ENCODE peak calls at places on chromosomes 12 and 14, in six cellular contexts. Y is H1, S is HCT116, W is GM12878, L is K562, A is SK-N-SH. D is an unnamed sample.

GRCh38 chr12:128817115-128818015 is 6.4 kb downstream of the SLC15A4 start:
- DNase-seq in A (peak), L (peak), Y (no peak), W (peak), S (no peak), D (no peak)

GRCh38 chr12:125533434-125534029 is 468.3 kb downstream of the AACS start:
- DNase-seq in S (no peak), L (peak), A (peak), Y (peak), W (no peak), D (peak)

GRCh38 chr12:31004666-31005065 is 69.0 kb upstream of the DDX11 start:
- DNase-seq in L (no peak), A (no peak), W (no peak), S (no peak), Y (no peak), D (no peak)

GRCh38 chr12:53071591-53072551 is 7.3 kb downstream of the SPRYD3 start:
- DNase-seq in L (peak), Y (no peak), W (no peak), A (peak), S (no peak), D (no peak)

GRCh38 chr12:752673-753400 is 458 bp downstream of the WNK1 start:
- DNase-seq in A (peak), Y (no peak), S (no peak), L (peak), W (no peak), D (peak)

GRCh38 chr14:102932484-102933248 is 10.2 kb downstream of the AMN start:
- DNase-seq in A (no peak), W (no peak), Y (no peak), S (no peak), L (no peak), D (no peak)

GRCh38 chr12:98379106-98379505 is 136.3 kb upstream of the TMPO start:
- DNase-seq in W (no peak), A (no peak), S (no peak), L (no peak), Y (no peak), D (no peak)

GRCh38 chr14:33342299-33342974 is 403.8 kb downstream of the NPAS3 start:
- DNase-seq in W (no peak), L (no peak), Y (no peak), S (no peak), A (no peak), D (no peak)

GRCh38 chr12:7439579-7440505 is 4.1 kb downstream of the CD163L1 start:
- DNase-seq in Y (peak), A (peak), S (no peak), W (no peak), L (peak), D (no peak)

DNA sequence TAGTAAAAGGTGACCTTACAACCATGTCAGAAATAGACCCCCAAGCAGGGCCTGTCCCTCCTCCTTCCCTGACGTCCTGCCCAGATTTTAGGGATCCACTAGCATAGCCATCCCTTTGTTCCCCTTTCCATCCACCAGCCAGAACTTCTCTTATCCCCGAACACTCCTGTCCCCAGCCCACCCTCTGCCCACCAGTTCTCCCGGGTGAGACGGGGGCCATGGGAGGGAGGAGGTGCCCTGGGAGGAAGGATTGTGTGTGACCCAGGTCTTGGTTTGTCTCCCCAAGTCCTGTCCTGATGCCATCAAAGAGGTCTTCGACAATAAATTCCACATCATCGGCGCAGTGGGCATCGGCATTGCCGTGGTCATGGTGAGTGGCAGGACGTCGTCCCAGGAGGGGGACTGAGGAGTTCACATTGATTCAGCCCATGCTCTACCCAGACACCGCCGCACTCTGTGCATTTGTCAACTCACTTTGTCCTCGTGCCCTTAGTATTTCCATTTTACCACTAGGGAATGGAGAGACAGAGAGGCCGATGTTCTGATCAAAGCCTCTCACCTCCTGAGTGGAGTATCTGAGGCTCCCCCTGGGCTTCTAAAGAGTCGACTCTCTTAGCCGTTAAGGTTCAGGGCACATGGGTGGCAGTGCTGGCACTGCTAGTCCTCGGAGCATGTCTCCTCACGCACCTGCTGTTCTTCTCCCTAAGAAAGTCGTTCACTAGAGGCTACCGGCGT is 35.9 kb downstream of the CD9 start:
- DNase-seq in S (no peak), W (no peak), L (no peak), A (no peak), Y (no peak), D (no peak)
- TF ChIP-seq JUND in S (no peak), W (no peak), L (no peak), A (no peak), Y (no peak), D (no peak)

DNA sequence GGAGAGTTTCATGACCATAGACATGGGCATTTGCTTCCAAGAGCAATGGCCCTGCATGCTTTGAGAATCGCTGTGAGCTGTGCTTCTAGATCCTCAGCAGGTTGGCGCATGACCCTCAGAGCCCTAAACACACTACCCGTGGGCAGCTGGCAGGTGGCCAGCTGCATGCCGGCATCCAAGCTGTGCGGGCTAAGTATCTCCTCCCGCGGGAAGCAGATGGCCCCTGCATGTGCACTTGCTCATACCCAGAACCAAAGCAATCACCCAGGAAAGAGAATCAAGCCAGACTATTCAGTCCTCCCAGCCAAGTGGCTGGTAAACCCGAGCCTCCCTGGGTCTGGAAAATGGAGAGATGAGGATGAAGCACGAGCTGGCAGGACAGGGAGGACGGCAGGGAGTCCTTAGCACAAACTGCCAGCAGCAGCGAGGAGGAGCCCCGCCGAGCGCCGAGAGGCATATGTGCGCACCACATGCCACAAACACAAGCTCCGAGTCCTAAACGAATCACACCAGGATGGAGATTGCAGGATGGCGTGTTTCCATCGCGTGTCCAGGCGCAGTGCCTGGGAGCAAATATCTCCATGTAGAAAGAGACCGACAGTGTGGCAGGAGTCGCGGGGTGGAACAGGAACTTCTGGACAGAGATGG is 139.7 kb downstream of the RIMBP2 start:
- DNase-seq in Y (no peak), A (peak), S (no peak), W (no peak), L (no peak), D (no peak)
- TF ChIP-seq JUND in Y (no peak), A (no peak), S (no peak), W (no peak), L (no peak), D (no peak)

GRCh38 chr14:69282448-69282847 is 22.5 kb downstream of the GALNT16 start:
- DNase-seq in Y (no peak), W (no peak), L (no peak), A (no peak), S (no peak), D (no peak)
- TF ChIP-seq JUND in Y (no peak), W (no peak), L (no peak), A (no peak), S (no peak), D (no peak)

GRCh38 chr14:25042362-25043299 is 7.3 kb downstream of the STXBP6 start:
- DNase-seq in S (no peak), W (no peak), Y (no peak), L (peak), A (no peak), D (peak)
- TF ChIP-seq JUND in S (no peak), W (no peak), Y (no peak), L (no peak), A (no peak), D (no peak)

DNA sequence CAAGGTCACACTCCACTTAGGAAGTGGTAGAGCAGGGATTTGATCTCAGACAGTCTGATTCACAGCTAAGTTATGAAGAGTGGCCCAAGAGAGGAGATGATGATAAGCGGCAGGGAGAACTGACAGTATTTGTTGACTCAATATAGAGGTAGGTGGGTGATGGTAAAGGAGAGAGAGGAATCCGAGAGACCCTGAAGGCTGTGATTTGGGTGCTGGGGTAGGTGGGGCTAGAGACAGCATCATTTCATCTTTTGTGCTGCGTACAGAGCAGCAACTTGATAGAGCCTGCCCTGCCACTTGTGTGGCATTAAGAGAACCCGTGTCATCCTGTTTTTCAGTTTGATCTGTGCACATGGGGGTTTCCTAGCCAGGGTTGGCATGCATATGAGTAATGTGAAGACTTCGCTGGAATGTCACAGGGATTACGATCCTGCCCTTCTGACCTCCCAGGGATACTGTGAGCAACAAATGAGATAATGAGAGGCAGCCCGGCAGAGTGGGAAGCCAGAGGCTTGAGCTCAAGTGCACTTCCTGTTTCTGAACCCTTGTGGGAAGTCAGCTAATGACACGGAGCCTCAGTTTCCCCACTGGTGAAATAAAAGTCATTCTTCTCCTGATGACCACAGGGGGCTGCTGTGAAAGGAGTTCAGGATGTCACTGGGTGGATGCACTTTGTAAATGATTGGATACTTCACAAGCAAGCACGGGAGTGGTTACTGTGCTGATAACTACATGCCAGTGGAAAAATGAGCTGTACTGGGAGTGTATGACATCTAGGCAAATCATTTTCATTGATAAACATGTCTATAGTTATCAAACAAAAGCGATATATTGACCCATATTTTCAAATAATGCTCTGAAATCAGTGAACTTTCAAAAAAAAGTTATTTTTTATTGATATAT is 59.5 kb upstream of the IGF1 start:
- DNase-seq in W (no peak), Y (no peak), L (no peak), A (no peak), S (no peak), D (no peak)
- TF ChIP-seq JUND in W (no peak), Y (no peak), L (no peak), A (peak), S (no peak), D (no peak)

GRCh38 chr14:104882325-104882973 is 17.4 kb downstream of the CEP170B start:
- DNase-seq in L (peak), Y (peak), A (peak), W (no peak), S (peak), D (peak)
- TF ChIP-seq JUND in L (no peak), Y (no peak), A (no peak), W (no peak), S (no peak), D (no peak)

D was measured in T47D.